ENCODE peak calls at places on chromosomes 13 and 19, in four cellular contexts. T is EL, O is Calu3, E is midbrain. R is an unnamed sample.

GRCh38 chr13:77740931-77741586 is 43.6 kb downstream of the SLAIN1 start:
- DNase-seq in O (no peak), T (no peak), E (peak; percentile 94), R (no peak)

GRCh38 chr19:54158812-54159351 is 639 bp downstream of the LENG1 start:
- DNase-seq in T (peak; percentile 38), O (no peak), E (no peak), R (no peak)

GRCh38 chr19:58439576-58440554 is at the start of gene ZNF132:
- DNase-seq in T (peak; percentile 99), E (peak; percentile 100), O (no peak), R (peak; percentile 90)

GRCh38 chr13:24997367-24997967 is 98.5 kb upstream of the PABPC3 start:
- DNase-seq in E (peak; percentile 76), O (peak; percentile 10), T (peak; percentile 30), R (no peak)

GRCh38 chr13:95898256-95898655 is 154.9 kb downstream of the UGGT2 start:
- DNase-seq in O (no peak), T (no peak), E (no peak), R (no peak)

GRCh38 chr13:111855786-111856185 is 211.2 kb upstream of the SOX1 start:
- DNase-seq in O (no peak), T (no peak), E (no peak), R (no peak)

GRCh38 chr13:24083722-24084421 is 76.6 kb upstream of the SPATA13 start:
- DNase-seq in E (peak; percentile 51), O (no peak), T (no peak), R (no peak)

GRCh38 chr19:14479985-14480694 is 5.0 kb upstream of the PTGER1 start:
- DNase-seq in E (no peak), T (peak; percentile 23), O (peak; percentile 38), R (peak; percentile 77)

GRCh38 chr19:1133471-1133929 is 29.7 kb downstream of the GPX4 start:
- DNase-seq in E (no peak), T (no peak), O (no peak), R (peak; percentile 66)

GRCh38 chr13:99626461-99627082 is 125.3 kb downstream of the TM9SF2 start:
- DNase-seq in O (no peak), T (peak; percentile 57), E (no peak), R (no peak)

GRCh38 chr19:47436712-47437401 is 17.5 kb upstream of the MEIS3 start:
- DNase-seq in T (peak; percentile 58), O (peak; percentile 92), E (peak; percentile 80), R (peak; percentile 77)

GRCh38 chr13:80379245-80379644 is 38.3 kb upstream of the SPRY2 start:
- DNase-seq in T (peak; percentile 78), E (no peak), O (no peak), R (no peak)

GRCh38 chr19:14112051-14112808 is 5.3 kb downstream of the PRKACA start:
- DNase-seq in O (no peak), T (no peak), E (no peak), R (no peak)

GRCh38 chr19:50428768-50429463 is 3.8 kb upstream of the MYBPC2 start:
- DNase-seq in O (no peak), T (no peak), E (no peak), R (no peak)

GRCh38 chr13:23707674-23708073 is 137.5 kb downstream of the TNFRSF19 start:
- DNase-seq in T (peak; percentile 43), E (no peak), O (peak; percentile 13), R (no peak)

GRCh38 chr13:59680429-59681024 is 483.2 kb downstream of the DIAPH3 start:
- DNase-seq in T (peak; percentile 33), E (no peak), O (no peak), R (no peak)

GRCh38 chr13:21668665-21669599 is 1.9 kb upstream of the FGF9 start:
- DNase-seq in E (no peak), T (peak; percentile 11), O (no peak), R (no peak)

GRCh38 chr13:33312150-33312908 is 26.8 kb upstream of the STARD13 start:
- DNase-seq in T (peak; percentile 16), O (no peak), E (peak; percentile 65), R (no peak)

GRCh38 chr19:57302020-57302465 is 18.2 kb upstream of the ZNF543 start:
- DNase-seq in T (peak; percentile 96), O (no peak), E (no peak), R (no peak)

GRCh38 chr19:56110515-56111448 is 10.3 kb downstream of the ZNF787 start:
- DNase-seq in E (no peak), O (peak; percentile 68), T (peak; percentile 39), R (no peak)

GRCh38 chr19:52689804-52690394 is 44.9 kb downstream of the ZNF611 start:
- DNase-seq in O (peak; percentile 3), E (peak; percentile 50), T (no peak), R (peak; percentile 18)

GRCh38 chr13:109998808-109999528 is 212.6 kb upstream of the IRS2 start:
- DNase-seq in T (peak; percentile 97), E (peak; percentile 5), O (no peak), R (no peak)

GRCh38 chr13:41224113-41225110 is 30.0 kb upstream of the KBTBD7 start:
- DNase-seq in O (no peak), T (peak; percentile 89), E (no peak), R (no peak)

GRCh38 chr19:35519291-35519690 is 5.8 kb upstream of the DMKN start:
- DNase-seq in O (peak; percentile 35), E (no peak), T (peak; percentile 31), R (no peak)

GRCh38 chr13:100039740-100040139 is 49.2 kb upstream of the PCCA start:
- DNase-seq in T (peak; percentile 27), E (no peak), O (no peak), R (no peak)

GRCh38 chr19:41537789-41538188 is 38.2 kb upstream of the CEACAM21 start:
- DNase-seq in O (no peak), T (peak; percentile 19), E (no peak), R (no peak)

GRCh38 chr19:11446652-11447301 is 11.3 kb downstream of the PRKCSH start:
- DNase-seq in O (peak; percentile 60), T (peak; percentile 38), E (peak; percentile 89), R (no peak)

GRCh38 chr13:28489536-28489935 is 5.4 kb downstream of the FLT1 start:
- DNase-seq in E (no peak), T (peak; percentile 67), O (no peak), R (no peak)